ENCODE peak calls at places on chromosome 9, in five cellular contexts. One of them, this sample, is unnamed.

GRCh38 chr9:89372230-89372816 is 54.0 kb downstream of the SECISBP2 start:
- DNase-seq in hepatocyte: no peak
- DNase-seq in sigmoid colon: no peak
- DNase-seq in AG09309: no peak
- DNase-seq in tibial nerve: no peak
- DNase-seq in this sample: no peak

GRCh38 chr9:22395585-22396205 is 50.9 kb upstream of the DMRTA1 start:
- DNase-seq in hepatocyte: no peak
- DNase-seq in tibial nerve: no peak
- DNase-seq in AG09309: no peak
- DNase-seq in sigmoid colon: no peak
- DNase-seq in this sample: no peak

GRCh38 chr9:134628354-134628736 is 13.3 kb upstream of the COL5A1 start:
- DNase-seq in AG09309: no peak
- DNase-seq in sigmoid colon: no peak
- DNase-seq in hepatocyte: no peak
- DNase-seq in tibial nerve: no peak
- DNase-seq in this sample: no peak

GRCh38 chr9:128685022-128685332 is 4.0 kb upstream of the SET start:
- DNase-seq in hepatocyte: no peak
- DNase-seq in tibial nerve: no peak
- DNase-seq in AG09309: no peak
- DNase-seq in sigmoid colon: no peak
- DNase-seq in this sample: no peak

GRCh38 chr9:103168254-103168653 is 173.1 kb downstream of the CYLC2 start:
- DNase-seq in AG09309: no peak
- DNase-seq in hepatocyte: no peak
- DNase-seq in tibial nerve: no peak
- DNase-seq in sigmoid colon: no peak
- DNase-seq in this sample: no peak

GRCh38 chr9:132881826-132882225 is 3.1 kb downstream of the SPACA9 start:
- DNase-seq in tibial nerve: no peak
- DNase-seq in AG09309: no peak
- DNase-seq in hepatocyte: no peak
- DNase-seq in sigmoid colon: no peak
- DNase-seq in this sample: no peak

GRCh38 chr9:135671591-135672041 is 8.5 kb downstream of the LCN9 start:
- DNase-seq in sigmoid colon: peak
- DNase-seq in hepatocyte: no peak
- DNase-seq in tibial nerve: no peak
- DNase-seq in AG09309: no peak
- DNase-seq in this sample: no peak

GRCh38 chr9:105278751-105279150 is 34.3 kb downstream of the SLC44A1 start:
- DNase-seq in tibial nerve: no peak
- DNase-seq in sigmoid colon: no peak
- DNase-seq in AG09309: no peak
- DNase-seq in hepatocyte: no peak
- DNase-seq in this sample: no peak

GRCh38 chr9:36770025-36770424 is 197.3 kb downstream of the MELK start:
- DNase-seq in AG09309: no peak
- DNase-seq in sigmoid colon: no peak
- DNase-seq in hepatocyte: no peak
- DNase-seq in tibial nerve: no peak
- DNase-seq in this sample: no peak

GRCh38 chr9:120308495-120308894 is 271.5 kb downstream of the CDK5RAP2 start:
- DNase-seq in hepatocyte: no peak
- DNase-seq in sigmoid colon: no peak
- DNase-seq in tibial nerve: no peak
- DNase-seq in AG09309: no peak
- DNase-seq in this sample: no peak

GRCh38 chr9:27368317-27368985 is 71.5 kb upstream of the EQTN start:
- DNase-seq in hepatocyte: peak
- DNase-seq in tibial nerve: peak
- DNase-seq in sigmoid colon: no peak
- DNase-seq in AG09309: no peak
- DNase-seq in this sample: no peak

GRCh38 chr9:13163287-13163686 is 116.2 kb downstream of the MPDZ start:
- DNase-seq in hepatocyte: no peak
- DNase-seq in sigmoid colon: no peak
- DNase-seq in tibial nerve: no peak
- DNase-seq in AG09309: no peak
- DNase-seq in this sample: no peak

GRCh38 chr9:37037744-37038640 is 3.9 kb upstream of the PAX5 start:
- DNase-seq in hepatocyte: peak
- DNase-seq in sigmoid colon: no peak
- DNase-seq in AG09309: no peak
- DNase-seq in tibial nerve: no peak
- DNase-seq in this sample: no peak

GRCh38 chr9:88710449-88710848 is 175.5 kb downstream of the NXNL2 start:
- DNase-seq in AG09309: no peak
- DNase-seq in hepatocyte: no peak
- DNase-seq in tibial nerve: no peak
- DNase-seq in sigmoid colon: no peak
- DNase-seq in this sample: no peak

GRCh38 chr9:116940614-116941215 is 253.6 kb downstream of the TRIM32 start:
- DNase-seq in tibial nerve: no peak
- DNase-seq in AG09309: no peak
- DNase-seq in hepatocyte: no peak
- DNase-seq in sigmoid colon: no peak
- DNase-seq in this sample: no peak

GRCh38 chr9:133731876-133732321 is 6.3 kb downstream of the SARDH start:
- DNase-seq in hepatocyte: peak
- DNase-seq in sigmoid colon: no peak
- DNase-seq in AG09309: no peak
- DNase-seq in tibial nerve: no peak
- DNase-seq in this sample: no peak

GRCh38 chr9:108412755-108413154 is 443.0 kb downstream of the ACTL7B start:
- DNase-seq in hepatocyte: peak
- DNase-seq in tibial nerve: no peak
- DNase-seq in AG09309: no peak
- DNase-seq in sigmoid colon: no peak
- DNase-seq in this sample: no peak

GRCh38 chr9:21605489-21605931 is 123.4 kb upstream of the IFNE start:
- DNase-seq in tibial nerve: no peak
- DNase-seq in hepatocyte: no peak
- DNase-seq in AG09309: peak
- DNase-seq in sigmoid colon: no peak
- DNase-seq in this sample: no peak

GRCh38 chr9:111621895-111622480 is 9.1 kb upstream of the DNAJC25 start:
- DNase-seq in AG09309: no peak
- DNase-seq in sigmoid colon: no peak
- DNase-seq in tibial nerve: no peak
- DNase-seq in hepatocyte: peak
- DNase-seq in this sample: no peak

GRCh38 chr9:93202919-93203712 is 19.2 kb downstream of the WNK2 start:
- DNase-seq in sigmoid colon: no peak
- DNase-seq in tibial nerve: no peak
- DNase-seq in hepatocyte: no peak
- DNase-seq in AG09309: no peak
- DNase-seq in this sample: no peak

GRCh38 chr9:120876842-120877240 is at the start of gene PHF19:
- DNase-seq in hepatocyte: no peak
- DNase-seq in tibial nerve: no peak
- DNase-seq in AG09309: no peak
- DNase-seq in sigmoid colon: no peak
- DNase-seq in this sample: no peak

GRCh38 chr9:73916016-73916673 is 581.0 kb upstream of the RORB start:
- DNase-seq in sigmoid colon: no peak
- DNase-seq in tibial nerve: no peak
- DNase-seq in AG09309: no peak
- DNase-seq in hepatocyte: peak
- DNase-seq in this sample: no peak

GRCh38 chr9:114300153-114300845 is 22.6 kb upstream of the ORM1 start:
- DNase-seq in hepatocyte: no peak
- DNase-seq in tibial nerve: no peak
- DNase-seq in sigmoid colon: peak
- DNase-seq in AG09309: no peak
- DNase-seq in this sample: no peak

GRCh38 chr9:133520121-133520835 is 4.5 kb downstream of the MYMK start:
- DNase-seq in hepatocyte: no peak
- DNase-seq in sigmoid colon: no peak
- DNase-seq in AG09309: no peak
- DNase-seq in tibial nerve: no peak
- DNase-seq in this sample: no peak

GRCh38 chr9:127828262-127829031 is 25.8 kb downstream of the FPGS start:
- DNase-seq in AG09309: no peak
- DNase-seq in sigmoid colon: peak
- DNase-seq in hepatocyte: peak
- DNase-seq in tibial nerve: peak
- DNase-seq in this sample: no peak

GRCh38 chr9:124251605-124252366 is 6.0 kb upstream of the NEK6 start:
- DNase-seq in hepatocyte: no peak
- DNase-seq in tibial nerve: no peak
- DNase-seq in AG09309: no peak
- DNase-seq in sigmoid colon: peak
- DNase-seq in this sample: no peak

GRCh38 chr9:68536876-68537490 is 3.7 kb downstream of the TMEM252 start:
- DNase-seq in sigmoid colon: no peak
- DNase-seq in AG09309: no peak
- DNase-seq in tibial nerve: no peak
- DNase-seq in hepatocyte: no peak
- DNase-seq in this sample: no peak

GRCh38 chr9:22134390-22134789 is 125.3 kb upstream of the CDKN2B start:
- DNase-seq in tibial nerve: no peak
- DNase-seq in sigmoid colon: no peak
- DNase-seq in hepatocyte: no peak
- DNase-seq in AG09309: no peak
- DNase-seq in this sample: no peak

GRCh38 chr9:113956901-113957777 is 81.0 kb downstream of the ZNF618 start:
- DNase-seq in AG09309: no peak
- DNase-seq in sigmoid colon: no peak
- DNase-seq in hepatocyte: no peak
- DNase-seq in tibial nerve: no peak
- DNase-seq in this sample: no peak

GRCh38 chr9:4970970-4971641 is 14.0 kb upstream of the JAK2 start:
- DNase-seq in hepatocyte: no peak
- DNase-seq in sigmoid colon: no peak
- DNase-seq in tibial nerve: no peak
- DNase-seq in AG09309: no peak
- DNase-seq in this sample: peak

GRCh38 chr9:13014484-13014883 is 239.7 kb downstream of the LURAP1L start:
- DNase-seq in AG09309: no peak
- DNase-seq in hepatocyte: no peak
- DNase-seq in tibial nerve: no peak
- DNase-seq in sigmoid colon: no peak
- DNase-seq in this sample: no peak

GRCh38 chr9:98085955-98086354 is 29.4 kb downstream of the NANS start:
- DNase-seq in tibial nerve: no peak
- DNase-seq in hepatocyte: no peak
- DNase-seq in sigmoid colon: no peak
- DNase-seq in AG09309: no peak
- DNase-seq in this sample: no peak

GRCh38 chr9:124840300-124840833 is 12.9 kb upstream of the WDR38 start:
- DNase-seq in AG09309: no peak
- DNase-seq in hepatocyte: peak
- DNase-seq in tibial nerve: no peak
- DNase-seq in sigmoid colon: no peak
- DNase-seq in this sample: no peak

GRCh38 chr9:135098400-135099105 is 11.1 kb downstream of the OLFM1 start:
- DNase-seq in sigmoid colon: no peak
- DNase-seq in hepatocyte: peak
- DNase-seq in AG09309: no peak
- DNase-seq in tibial nerve: no peak
- DNase-seq in this sample: no peak

GRCh38 chr9:130896233-130897012 is at the start of gene QRFP:
- DNase-seq in sigmoid colon: no peak
- DNase-seq in hepatocyte: no peak
- DNase-seq in tibial nerve: no peak
- DNase-seq in AG09309: no peak
- DNase-seq in this sample: no peak

GRCh38 chr9:95094002-95094401 is 223.5 kb downstream of the FANCC start:
- DNase-seq in AG09309: no peak
- DNase-seq in tibial nerve: no peak
- DNase-seq in hepatocyte: no peak
- DNase-seq in sigmoid colon: no peak
- DNase-seq in this sample: no peak
- TF ChIP-seq CTCF in AG09309: no peak
- TF ChIP-seq CTCF in tibial nerve: no peak
- TF ChIP-seq CTCF in hepatocyte: no peak
- TF ChIP-seq CTCF in sigmoid colon: no peak
- TF ChIP-seq CTCF in this sample: no peak

GRCh38 chr9:545480-545879 is 296.0 kb upstream of the DMRT1 start:
- DNase-seq in sigmoid colon: peak
- DNase-seq in hepatocyte: no peak
- DNase-seq in AG09309: no peak
- DNase-seq in tibial nerve: no peak
- DNase-seq in this sample: no peak

GRCh38 chr9:546235-546634 is 295.3 kb upstream of the DMRT1 start:
- DNase-seq in AG09309: no peak
- DNase-seq in hepatocyte: no peak
- DNase-seq in sigmoid colon: no peak
- DNase-seq in tibial nerve: no peak
- DNase-seq in this sample: no peak

GRCh38 chr9:546797-547223 is 294.7 kb upstream of the DMRT1 start:
- DNase-seq in AG09309: no peak
- DNase-seq in tibial nerve: no peak
- DNase-seq in hepatocyte: peak
- DNase-seq in sigmoid colon: no peak
- DNase-seq in this sample: no peak

GRCh38 chr9:549425-549997 is 292.0 kb upstream of the DMRT1 start:
- DNase-seq in hepatocyte: no peak
- DNase-seq in AG09309: no peak
- DNase-seq in tibial nerve: no peak
- DNase-seq in sigmoid colon: no peak
- DNase-seq in this sample: no peak

DNA sequence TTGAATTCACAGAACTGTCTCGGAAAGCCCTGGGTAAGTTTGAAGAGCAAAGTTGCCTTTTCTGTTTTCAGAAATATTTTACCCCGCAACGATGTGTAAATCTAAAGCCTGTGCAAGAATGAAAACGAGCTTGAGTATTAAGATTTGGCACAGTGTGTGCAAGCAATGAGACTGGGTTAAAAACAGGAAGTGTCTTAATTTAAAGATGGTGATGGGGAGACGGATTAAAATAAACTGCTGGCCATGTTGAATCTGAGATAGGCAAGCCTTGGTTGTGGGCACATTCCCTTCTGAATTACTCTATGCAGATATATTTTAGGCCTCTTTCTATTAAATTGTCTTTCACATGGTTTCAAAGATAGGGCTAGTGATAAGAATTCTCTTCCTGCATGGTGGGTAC is 294.2 kb upstream of the DMRT1 start:
- DNase-seq in hepatocyte: no peak
- DNase-seq in tibial nerve: no peak
- DNase-seq in AG09309: no peak
- DNase-seq in sigmoid colon: no peak
- DNase-seq in this sample: no peak
- H3K4me3 ChIP-seq in hepatocyte: no peak
- H3K4me3 ChIP-seq in tibial nerve: no peak
- H3K4me3 ChIP-seq in AG09309: no peak
- H3K4me3 ChIP-seq in sigmoid colon: no peak
- H3K4me3 ChIP-seq in this sample: no peak

GRCh38 chr9:126681336-126681735 is 67.6 kb downstream of the LMX1B start:
- DNase-seq in sigmoid colon: no peak
- DNase-seq in hepatocyte: no peak
- DNase-seq in AG09309: no peak
- DNase-seq in tibial nerve: no peak
- DNase-seq in this sample: no peak
- TF ChIP-seq CTCF in sigmoid colon: no peak
- TF ChIP-seq CTCF in hepatocyte: no peak
- TF ChIP-seq CTCF in AG09309: no peak
- TF ChIP-seq CTCF in tibial nerve: no peak
- TF ChIP-seq CTCF in this sample: no peak

GRCh38 chr9:99178912-99179872 is 42.5 kb downstream of the ALG2 start:
- DNase-seq in sigmoid colon: no peak
- DNase-seq in AG09309: no peak
- DNase-seq in hepatocyte: no peak
- DNase-seq in tibial nerve: no peak
- DNase-seq in this sample: no peak
- H3K4me3 ChIP-seq in sigmoid colon: no peak
- H3K4me3 ChIP-seq in AG09309: no peak
- H3K4me3 ChIP-seq in hepatocyte: no peak
- H3K4me3 ChIP-seq in tibial nerve: no peak
- H3K4me3 ChIP-seq in this sample: no peak

This sample was measured in GM12864.